ENCODE peak calls at places on chromosomes 6 and 20, in five cellular contexts. P, Y, U, M and R are unnamed samples.

GRCh38 chr6:91505199-91505598 is 918.3 kb upstream of the MAP3K7 start:
- DNase-seq in P (no peak), Y (no peak), U (no peak), M (no peak), R (no peak)

GRCh38 chr6:170011233-170012142 is 260.1 kb downstream of the ERMARD start:
- DNase-seq in P (no peak), Y (no peak), U (no peak), M (no peak), R (no peak)

GRCh38 chr6:151325075-151326050 is 66.0 kb downstream of the ZBTB2 start:
- DNase-seq in P (no peak), Y (no peak), U (peak; percentile 80), M (peak; percentile 62), R (peak; percentile 73)

GRCh38 chr6:100665041-100665380 is 200.3 kb upstream of the SIM1 start:
- DNase-seq in P (peak; percentile 59), Y (no peak), U (no peak), M (no peak), R (no peak)

GRCh38 chr6:34132486-34133185 is 13.3 kb downstream of the GRM4 start:
- DNase-seq in P (no peak), Y (peak; percentile 86), U (no peak), M (peak; percentile 17), R (peak; percentile 23)

GRCh38 chr6:71346034-71346680 is 57.5 kb downstream of the OGFRL1 start:
- DNase-seq in P (no peak), Y (no peak), U (no peak), M (no peak), R (no peak)

GRCh38 chr20:48945840-48946514 is 24.5 kb downstream of the ARFGEF2 start:
- DNase-seq in P (no peak), Y (no peak), U (no peak), M (no peak), R (peak; percentile 45)

GRCh38 chr20:19370076-19371075 is 157.9 kb downstream of the SLC24A3 start:
- DNase-seq in P (no peak), Y (no peak), U (no peak), M (no peak), R (no peak)

GRCh38 chr6:161618816-161619454 is 345.1 kb upstream of the AGPAT4 start:
- DNase-seq in P (no peak), Y (no peak), U (peak; percentile 64), M (peak; percentile 49), R (no peak)

GRCh38 chr20:50312002-50312681 is 121.5 kb downstream of the CEBPB start:
- DNase-seq in P (no peak), Y (no peak), U (no peak), M (no peak), R (no peak)

GRCh38 chr20:59095140-59095539 is 52.6 kb upstream of the PRELID3B start:
- DNase-seq in P (no peak), Y (no peak), U (no peak), M (no peak), R (no peak)

GRCh38 chr6:52595000-52595795 is 18.3 kb upstream of the TRAM2 start:
- DNase-seq in P (peak; percentile 26), Y (no peak), U (peak; percentile 54), M (peak; percentile 81), R (peak; percentile 94)

GRCh38 chr6:111800821-111801220 is 72.4 kb downstream of the FYN start:
- DNase-seq in P (no peak), Y (no peak), U (no peak), M (no peak), R (peak; percentile 53)

GRCh38 chr6:21539621-21540100 is 53.9 kb upstream of the SOX4 start:
- DNase-seq in P (no peak), Y (no peak), U (no peak), M (no peak), R (no peak)

GRCh38 chr6:286681-287499 is 5.4 kb upstream of the DUSP22 start:
- DNase-seq in P (no peak), Y (no peak), U (no peak), M (no peak), R (no peak)

GRCh38 chr6:55174211-55175013 is at the start of gene HCRTR2:
- DNase-seq in P (no peak), Y (no peak), U (peak; percentile 2), M (no peak), R (peak; percentile 1)

GRCh38 chr6:31652925-31653724 is 664 bp upstream of the BAG6 start:
- DNase-seq in P (no peak), Y (peak; percentile 94), U (peak; percentile 87), M (peak; percentile 98), R (no peak)

GRCh38 chr6:160428069-160428430 is 79.9 kb downstream of the SLC22A3 start:
- DNase-seq in P (no peak), Y (no peak), U (no peak), M (no peak), R (no peak)

GRCh38 chr6:51025082-51025777 is 206.6 kb downstream of the TFAP2B start:
- DNase-seq in P (no peak), Y (peak; percentile 54), U (no peak), M (peak; percentile 18), R (peak; percentile 7)

DNA sequence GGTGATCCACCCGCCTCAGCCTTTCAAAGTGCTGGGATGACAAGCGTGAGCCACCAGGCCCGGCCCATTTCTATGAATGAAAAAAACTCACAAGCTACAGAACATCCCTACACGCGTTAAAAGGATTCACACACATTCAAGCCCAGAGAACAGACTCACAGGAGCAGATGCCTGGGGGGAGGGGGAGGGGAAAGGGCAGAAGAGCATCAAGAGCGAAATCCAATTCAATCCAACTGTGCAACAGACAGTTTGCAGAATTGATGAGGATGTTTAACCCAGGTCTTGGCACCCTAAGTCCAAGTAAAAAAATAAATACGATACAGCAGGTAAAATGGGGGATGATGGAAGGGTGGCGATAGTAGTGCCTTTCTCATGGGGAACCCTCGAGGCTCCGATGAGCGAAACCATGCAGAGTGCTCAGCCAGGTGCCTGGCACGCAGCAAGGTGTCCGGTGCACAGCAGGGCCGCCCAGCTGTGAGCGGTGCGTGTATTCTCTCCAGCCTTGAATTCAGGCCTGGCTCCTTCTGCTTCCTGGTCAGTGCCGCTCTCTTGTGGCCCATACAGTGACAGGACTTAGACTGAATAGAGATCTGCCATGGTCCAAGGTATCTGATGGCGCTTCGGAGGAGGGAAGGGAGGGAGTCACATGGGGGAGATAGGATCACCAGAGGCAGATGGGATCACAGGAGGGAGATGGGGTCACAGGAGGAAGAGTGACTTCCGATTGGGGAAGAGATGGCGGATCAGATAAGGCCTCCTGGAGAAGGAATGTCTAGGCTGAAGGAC is 35.4 kb upstream of the ANGPT4 start:
- DNase-seq in P (no peak), Y (no peak), U (no peak), M (no peak), R (no peak)
- TF ChIP-seq MXI1 in P (no peak), Y (no peak), U (no peak), M (no peak), R (no peak)

DNA sequence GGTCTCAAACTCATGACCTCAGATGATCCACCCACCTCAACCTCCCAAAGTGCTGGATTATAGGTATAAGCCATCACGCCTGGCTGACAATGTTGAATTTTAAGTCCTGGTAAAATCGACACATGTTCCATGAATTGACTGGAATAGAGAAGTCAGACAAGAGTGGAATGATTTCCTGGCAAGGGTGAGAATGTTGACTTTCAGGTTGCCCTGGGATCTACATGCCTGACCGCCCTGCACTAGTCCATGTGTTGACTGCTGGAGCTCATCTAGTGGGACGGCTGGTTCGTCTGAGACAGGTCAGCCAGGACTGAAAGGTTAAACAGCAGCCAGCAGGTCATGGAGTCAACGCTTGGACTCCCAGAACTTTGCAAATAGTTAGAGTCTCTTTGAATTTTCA is 88.8 kb downstream of the SASH1 start:
- DNase-seq in P (no peak), Y (no peak), U (no peak), M (no peak), R (no peak)
- TF ChIP-seq MXI1 in P (no peak), Y (no peak), U (no peak), M (no peak), R (no peak)

DNA sequence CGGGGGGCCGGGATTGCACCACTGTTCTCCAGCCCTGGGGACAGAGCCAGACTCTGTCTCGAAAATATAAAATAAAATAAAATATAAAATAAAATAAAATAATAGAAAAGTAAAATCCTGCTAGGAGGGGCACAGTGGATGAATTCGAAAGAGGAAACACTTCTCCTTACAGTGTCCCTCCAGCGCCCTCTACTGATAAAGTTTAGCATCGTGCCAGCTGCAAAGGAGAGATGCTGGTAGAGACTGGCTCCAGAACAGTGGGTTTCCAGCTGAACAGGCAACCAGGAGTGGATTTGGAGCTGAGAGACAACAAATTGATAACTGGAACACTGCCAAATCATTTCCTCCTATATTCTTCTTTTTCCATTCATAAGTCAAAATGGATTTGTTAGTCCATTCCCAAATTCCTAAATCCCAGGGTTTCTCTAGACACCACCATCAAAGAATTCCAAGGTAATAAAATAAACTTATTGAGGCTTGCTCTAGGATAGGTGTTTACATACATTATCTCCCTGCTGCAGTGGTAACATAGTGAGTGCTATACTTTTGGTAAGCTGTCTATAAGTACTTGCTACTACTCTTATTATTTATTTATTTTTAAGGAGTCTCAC is 31.7 kb upstream of the TBPL1 start:
- DNase-seq in P (no peak), Y (peak; percentile 79), U (peak; percentile 61), M (peak; percentile 73), R (peak; percentile 81)
- TF ChIP-seq MXI1 in P (no peak), Y (no peak), U (no peak), M (no peak), R (no peak)

GRCh38 chr6:64504509-64504908 is 868.9 kb downstream of the PHF3 start:
- DNase-seq in P (no peak), Y (no peak), U (no peak), M (no peak), R (peak; percentile 4)
- TF ChIP-seq MXI1 in P (no peak), Y (no peak), U (no peak), M (no peak), R (no peak)

GRCh38 chr20:35496481-35496880 is 33.0 kb downstream of the C20orf173 start:
- DNase-seq in P (no peak), Y (no peak), U (no peak), M (no peak), R (no peak)

GRCh38 chr20:35499271-35499670 is 30.2 kb downstream of the C20orf173 start:
- DNase-seq in P (no peak), Y (no peak), U (no peak), M (no peak), R (no peak)

GRCh38 chr20:35502352-35502751 is 27.1 kb downstream of the C20orf173 start:
- DNase-seq in P (peak; percentile 23), Y (no peak), U (no peak), M (no peak), R (no peak)

GRCh38 chr20:35497320-35497719 is 32.1 kb downstream of the C20orf173 start:
- DNase-seq in P (no peak), Y (no peak), U (no peak), M (no peak), R (no peak)

DNA sequence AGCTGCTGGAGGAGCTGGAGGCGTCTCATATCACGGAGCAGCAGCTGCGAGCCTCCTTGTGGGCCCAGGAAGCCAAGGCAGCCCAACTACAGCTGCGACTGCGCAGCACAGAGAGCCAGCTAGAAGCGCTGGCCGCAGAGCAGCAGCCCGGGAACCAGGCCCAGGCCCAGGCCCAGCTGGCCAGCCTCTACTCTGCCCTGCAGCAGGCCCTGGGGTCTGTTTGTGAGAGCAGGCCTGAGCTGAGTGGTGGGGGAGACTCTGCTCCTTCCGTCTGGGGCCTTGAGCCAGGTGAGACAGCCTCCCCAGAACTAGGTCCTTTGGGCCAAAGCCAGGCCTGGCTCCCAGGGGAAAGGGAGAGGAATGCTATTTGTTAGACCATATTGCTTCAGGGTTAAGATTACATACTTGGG is 31.7 kb downstream of the C20orf173 start:
- DNase-seq in P (no peak), Y (no peak), U (no peak), M (no peak), R (no peak)
- TF ChIP-seq MXI1 in P (no peak), Y (no peak), U (no peak), M (no peak), R (no peak)